ENCODE peak calls at places on chromosome 4, in six cellular contexts. T is Karpas-422, J is trophoblast cell, F is endothelial cell of umbilical vein, S is GM23248, Y is fibroblast of lung. E is an unnamed sample. For H3K4me1, the result is how much of the 10 kb centered on the place peaks cover.

GRCh38 chr4:6960154-6960553 is 50.5 kb downstream of the TBC1D14 start:
- DNase-seq in S (no peak), F (no peak), Y (no peak), T (no peak), J (no peak), E (no peak)

GRCh38 chr4:2689114-2689513 is 67.0 kb downstream of the TNIP2 start:
- DNase-seq in J (no peak), F (no peak), T (peak), Y (no peak), S (no peak), E (no peak)

GRCh38 chr4:8769645-8770517 is 101.8 kb downstream of the HMX1 start:
- DNase-seq in Y (no peak), S (no peak), T (no peak), F (no peak), J (no peak), E (no peak)

GRCh38 chr4:183599690-183600089 is 59.3 kb downstream of the RWDD4 start:
- DNase-seq in T (no peak), S (no peak), Y (no peak), F (no peak), J (no peak), E (no peak)

GRCh38 chr4:16685536-16685935 is 212.9 kb downstream of the LDB2 start:
- DNase-seq in F (no peak), S (peak), Y (peak), J (no peak), T (no peak), E (peak)

GRCh38 chr4:7673111-7673510 is 238.4 kb upstream of the PSAPL1 start:
- DNase-seq in Y (no peak), F (no peak), J (peak), T (no peak), S (peak), E (peak)

GRCh38 chr4:105426187-105426897 is 47.5 kb downstream of the PPA2 start:
- DNase-seq in J (no peak), S (no peak), F (no peak), Y (no peak), T (no peak), E (no peak)

GRCh38 chr4:109432676-109433075 is 939 bp upstream of the SEC24B start:
- DNase-seq in J (peak), F (peak), Y (peak), S (peak), T (peak), E (peak)

GRCh38 chr4:25810815-25811690 is 51.7 kb downstream of the SEL1L3 start:
- DNase-seq in T (no peak), F (no peak), Y (peak), S (peak), J (peak), E (no peak)

GRCh38 chr4:169846396-169846795 is 88.7 kb upstream of the HPF1 start:
- DNase-seq in F (no peak), S (no peak), T (no peak), J (no peak), Y (peak), E (no peak)

GRCh38 chr4:38141808-38142500 is 181.8 kb downstream of the PTTG2 start:
- DNase-seq in S (peak), T (no peak), Y (peak), J (no peak), F (peak), E (no peak)

GRCh38 chr4:13559414-13559813 is 15.1 kb upstream of the NKX3-2 start:
- DNase-seq in Y (peak), F (no peak), S (peak), T (no peak), J (no peak), E (no peak)
- H3K9ac ChIP-seq in Y (no peak), F (no peak), S (no peak), T (no peak), J (no peak), E (no peak)

GRCh38 chr4:176593943-176594342 is 198.8 kb downstream of the VEGFC start:
- DNase-seq in S (no peak), Y (no peak), T (no peak), J (no peak), F (no peak), E (no peak)
- H3K4me1 ChIP-seq in S (under half), Y (under half), T (under half), J (under half), F (under half), E (under half)

GRCh38 chr4:83331959-83332358 is 2.7 kb downstream of the HPSE start:
- DNase-seq in T (no peak), Y (no peak), S (no peak), F (no peak), J (no peak), E (no peak)
- H3K4me3 ChIP-seq in T (no peak), Y (no peak), S (no peak), F (no peak), J (no peak), E (no peak)

DNA sequence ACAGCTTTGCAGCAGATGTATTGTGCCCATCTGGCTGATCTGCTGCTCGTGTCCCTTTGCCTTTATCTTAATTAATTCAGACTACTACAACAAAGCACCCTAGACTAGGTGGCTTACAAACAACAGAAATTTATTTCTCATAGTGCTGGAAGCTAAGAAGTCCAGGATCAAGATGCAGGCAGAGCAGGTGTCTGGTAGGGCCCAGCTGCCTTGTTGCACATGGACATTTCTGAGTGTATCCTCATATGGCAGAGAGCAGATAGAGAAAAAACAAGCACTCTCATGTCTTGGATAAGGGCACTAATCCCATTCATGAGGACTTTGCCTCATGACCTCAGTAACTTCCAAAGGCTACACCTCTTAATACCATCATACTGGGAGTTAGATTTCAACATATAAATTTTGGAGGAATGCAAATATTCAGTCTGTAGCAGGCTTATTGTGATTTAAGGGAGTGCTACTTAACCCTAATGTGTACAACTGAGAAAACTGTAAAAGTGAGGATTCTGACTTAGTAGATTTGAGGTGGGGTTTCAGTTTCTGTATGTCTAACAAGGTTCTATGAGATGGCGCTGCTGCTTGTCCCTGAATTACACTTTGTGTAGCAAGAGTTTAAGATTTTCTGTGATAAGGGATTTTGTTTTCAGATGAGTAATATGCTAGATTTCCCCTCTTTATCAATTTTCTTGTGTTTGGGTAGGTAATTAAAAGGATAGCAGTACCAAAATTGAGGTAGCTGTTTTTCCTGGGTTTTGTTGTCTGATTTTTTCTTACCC is 473.2 kb upstream of the TECRL start:
- DNase-seq in S (no peak), T (no peak), J (no peak), Y (no peak), F (no peak), E (no peak)
- H3K9ac ChIP-seq in S (no peak), T (no peak), J (no peak), Y (no peak), F (no peak), E (no peak)

GRCh38 chr4:59517007-59517406 is 1683.1 kb upstream of the ADGRL3 start:
- DNase-seq in S (no peak), F (no peak), Y (no peak), T (no peak), J (no peak), E (no peak)

GRCh38 chr4:59518005-59518823 is 1681.9 kb upstream of the ADGRL3 start:
- DNase-seq in Y (no peak), T (no peak), S (no peak), F (no peak), J (no peak), E (no peak)
- H3K4me1 ChIP-seq in Y (under half), T (under half), S (under half), F (under half), J (under half), E (under half)

GRCh38 chr4:80189581-80189955 is 7.7 kb upstream of the PRDM8 start:
- DNase-seq in S (no peak), Y (no peak), F (no peak), J (no peak), T (no peak), E (no peak)

GRCh38 chr4:80192252-80192866 is 4.9 kb upstream of the PRDM8 start:
- DNase-seq in Y (no peak), F (no peak), S (no peak), T (no peak), J (no peak), E (no peak)

GRCh38 chr4:80188457-80188800 is 8.9 kb upstream of the PRDM8 start:
- DNase-seq in S (no peak), Y (no peak), F (no peak), J (no peak), T (no peak), E (no peak)

GRCh38 chr4:80188801-80189458 is 8.4 kb upstream of the PRDM8 start:
- DNase-seq in S (no peak), T (no peak), F (no peak), J (no peak), Y (no peak), E (no peak)

GRCh38 chr4:80189956-80190671 is 7.2 kb upstream of the PRDM8 start:
- DNase-seq in J (no peak), S (peak), F (no peak), Y (peak), T (no peak), E (no peak)
- H3K4me3 ChIP-seq in J (no peak), S (no peak), F (no peak), Y (peak), T (no peak), E (no peak)

DNA sequence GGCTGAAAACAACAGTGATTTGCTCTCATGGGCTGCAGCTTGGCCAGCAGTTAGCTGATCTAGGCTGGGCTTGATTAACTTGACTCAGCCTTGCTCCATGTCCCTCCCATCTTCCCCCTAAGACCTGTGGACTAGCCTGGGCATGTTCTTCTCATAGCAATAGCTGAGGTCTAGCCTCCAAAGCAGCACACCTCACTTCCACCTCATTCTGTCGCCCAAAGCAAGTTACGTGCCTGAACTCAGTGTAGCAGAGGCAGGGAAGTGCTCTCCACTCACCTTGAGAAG is 62.2 kb downstream of the EVC start:
- DNase-seq in Y (peak), J (no peak), S (peak), F (no peak), T (no peak), E (peak)
- H3K9ac ChIP-seq in Y (no peak), J (no peak), S (peak), F (no peak), T (no peak), E (no peak)

DNA sequence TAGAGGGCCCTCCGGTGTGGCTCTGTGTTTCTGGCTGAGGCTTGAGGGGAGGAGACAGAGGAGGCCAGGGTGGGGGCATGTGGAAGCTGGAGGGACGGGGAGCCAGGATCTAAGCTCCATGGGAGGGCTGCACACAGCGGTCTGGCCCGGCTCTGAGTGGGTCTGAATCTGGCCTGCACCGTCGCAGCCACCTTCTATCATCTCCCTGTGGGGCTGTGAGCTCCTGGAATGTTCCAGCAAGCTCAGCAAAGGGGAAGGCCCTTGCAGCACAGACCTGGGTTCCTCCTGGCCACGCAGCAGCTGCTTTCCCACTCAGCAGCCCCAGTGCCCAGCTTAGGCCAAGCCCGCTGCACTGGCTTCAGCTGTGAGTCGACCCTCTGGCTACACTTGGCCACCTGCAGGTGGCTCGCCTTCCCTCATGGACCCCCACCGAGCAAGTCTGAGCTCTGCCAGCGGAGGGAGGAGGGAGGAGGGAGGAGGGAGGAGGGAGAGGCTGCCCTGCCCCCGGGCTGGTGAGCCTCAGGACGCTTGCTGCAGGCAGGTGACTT is 5.3 kb downstream of the NKX1-1 start:
- DNase-seq in Y (no peak), T (no peak), S (no peak), F (no peak), J (no peak), E (no peak)
- H3K4me1 ChIP-seq in Y (under half), T (under half), S (under half), F (under half), J (under half), E (under half)

E was measured in adipocyte.